ENCODE peak calls at places on chromosomes 4 and X, in six cellular contexts. B is HepG2, U is lung, Y is K562, G is tibial artery, Q is left lung. A is an unnamed sample. For H3K4me1, the result is how much of the 10 kb centered on the place peaks cover.

GRCh38 chrX:103640401-103641155 is 11.8 kb downstream of the TCEAL1 start:
- DNase-seq in B (no peak), U (no peak), Y (no peak), G (no peak), Q (no peak), A (no peak)

GRCh38 chrX:121975666-121976065 is 928.3 kb downstream of the GLUD2 start:
- DNase-seq in B (no peak), U (no peak), Y (no peak), G (no peak), Q (no peak), A (no peak)

GRCh38 chr4:55851885-55852284 is 1.6 kb upstream of the EXOC1 start:
- DNase-seq in B (peak), U (no peak), Y (no peak), G (no peak), Q (no peak), A (peak)

GRCh38 chr4:113476800-113477199 is 284.7 kb downstream of the CAMK2D start:
- DNase-seq in B (no peak), U (no peak), Y (no peak), G (no peak), Q (no peak), A (no peak)

GRCh38 chr4:151668687-151669402 is 92.0 kb downstream of the GATB start:
- DNase-seq in B (no peak), U (no peak), Y (no peak), G (no peak), Q (no peak), A (no peak)

GRCh38 chr4:147617173-147617840 is at the start of gene TMEM184C:
- DNase-seq in B (peak), U (peak), Y (peak), G (peak), Q (peak), A (peak)

GRCh38 chr4:15024386-15024785 is 22.1 kb downstream of the CPEB2 start:
- DNase-seq in B (no peak), U (no peak), Y (no peak), G (no peak), Q (no peak), A (no peak)

GRCh38 chr4:121764303-121764701 is 662 bp downstream of the SMIM43 start:
- DNase-seq in B (no peak), U (no peak), Y (no peak), G (no peak), Q (no peak), A (no peak)

GRCh38 chr4:121155893-121156292 is 8.2 kb downstream of the TNIP3 start:
- DNase-seq in B (no peak), U (no peak), Y (peak), G (no peak), Q (no peak), A (no peak)

DNA sequence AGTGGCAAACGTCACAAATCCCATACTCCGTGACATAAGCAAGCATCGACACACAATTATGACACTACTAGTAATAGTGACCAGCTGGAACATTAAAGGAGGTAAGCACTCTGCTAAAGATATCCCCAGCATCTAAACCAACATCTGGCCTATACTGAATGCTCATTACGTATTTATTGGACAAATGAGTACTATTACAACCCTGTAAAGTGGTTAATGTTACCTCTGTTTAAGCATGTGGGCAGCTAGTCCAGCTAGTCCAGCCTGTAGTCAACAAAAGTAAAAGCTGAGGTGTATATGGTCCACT is 419 bp upstream of the RPGR start:
- DNase-seq in B (no peak), U (no peak), Y (no peak), G (no peak), Q (no peak), A (no peak)
- TF ChIP-seq CTCF in B (no peak), U (no peak), Y (no peak), G (no peak), Q (peak), A (peak)

GRCh38 chrX:17829526-17829925 is 31.6 kb downstream of the RAI2 start:
- DNase-seq in B (no peak), U (no peak), Y (no peak), G (no peak), Q (no peak), A (no peak)
- H3K27ac ChIP-seq in B (no peak), U (no peak), Y (no peak), G (no peak), Q (peak), A (no peak)

GRCh38 chrX:15755091-15755490 is 17.0 kb downstream of the CA5B start:
- DNase-seq in B (no peak), U (no peak), Y (no peak), G (no peak), Q (no peak), A (no peak)

GRCh38 chrX:15749642-15750610 is 11.9 kb downstream of the CA5B start:
- DNase-seq in B (no peak), U (no peak), Y (no peak), G (peak), Q (no peak), A (peak)

GRCh38 chrX:15751160-15751819 is 13.2 kb downstream of the CA5B start:
- DNase-seq in B (no peak), U (no peak), Y (no peak), G (no peak), Q (no peak), A (no peak)

GRCh38 chrX:15747626-15748173 is 9.6 kb downstream of the CA5B start:
- DNase-seq in B (no peak), U (no peak), Y (peak), G (no peak), Q (no peak), A (no peak)

DNA sequence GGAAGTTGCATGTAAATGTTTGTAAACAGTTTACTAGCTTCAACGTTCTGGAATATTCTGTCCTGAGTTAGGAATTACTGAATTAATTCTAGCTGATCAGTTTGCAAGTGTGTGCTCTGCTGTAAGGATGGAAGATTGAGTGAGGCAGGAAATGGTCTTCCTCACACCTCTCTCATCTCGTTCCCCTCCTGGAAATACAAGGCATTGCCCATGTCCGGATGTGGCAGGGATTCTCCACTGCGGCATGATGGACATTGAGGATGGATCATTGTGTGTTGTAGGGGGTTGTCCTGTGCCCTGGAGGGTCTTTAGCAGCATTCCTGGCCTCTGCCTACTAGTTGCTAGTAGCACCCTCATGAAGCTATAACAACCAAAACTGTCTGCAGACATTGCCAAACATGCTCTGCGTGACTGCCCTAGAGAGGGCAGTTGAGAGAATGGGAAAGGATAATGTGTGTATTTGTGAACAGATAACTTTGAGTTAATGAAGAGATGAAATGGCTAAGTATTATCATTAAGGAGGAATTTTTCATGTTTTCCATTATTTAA is 12.6 kb downstream of the CA5B start:
- DNase-seq in B (no peak), U (no peak), Y (no peak), G (no peak), Q (no peak), A (no peak)
- H3K4me1 ChIP-seq in B (under half), U (under half), Y (under half), G (under half), Q (under half), A (half or more)

DNA sequence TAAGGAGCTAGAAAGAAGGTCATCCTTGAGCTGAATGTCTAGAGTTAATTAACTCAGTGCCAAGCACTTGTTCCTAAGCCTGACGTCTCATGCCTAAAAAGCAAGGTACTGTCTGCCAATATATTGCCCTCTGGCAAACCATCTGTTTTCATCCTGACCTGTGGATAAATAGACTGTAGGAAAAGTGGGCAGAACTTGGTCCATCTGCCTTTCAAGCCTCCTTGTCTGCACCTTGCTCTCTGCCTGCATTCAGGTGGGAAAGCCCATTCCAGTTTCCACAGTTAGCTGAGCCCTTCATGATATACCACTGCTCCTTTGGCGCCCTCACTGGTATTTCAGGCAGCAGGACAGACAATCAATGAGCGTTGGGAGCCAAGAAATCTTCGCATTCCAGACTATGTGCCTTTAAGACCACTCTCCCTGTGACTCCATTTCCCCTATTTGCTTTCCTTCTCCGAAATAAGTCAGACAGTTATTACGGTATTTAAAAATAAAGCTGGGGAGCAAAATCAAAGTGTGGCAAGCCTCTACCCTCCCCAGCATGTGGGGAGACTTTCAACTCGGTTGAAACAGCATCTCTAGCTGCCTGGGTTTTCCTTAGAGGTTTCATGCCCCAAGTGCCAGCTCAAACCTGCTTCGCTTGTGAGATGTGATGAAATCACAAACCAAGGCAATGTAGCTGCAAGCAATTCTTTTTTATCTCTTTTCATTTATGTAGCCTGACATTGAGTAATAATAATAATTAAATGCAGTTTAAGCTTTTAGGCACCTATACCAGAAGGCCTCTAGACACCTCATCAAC is 2.5 kb upstream of the CCDC149 start:
- DNase-seq in B (peak), U (no peak), Y (no peak), G (no peak), Q (no peak), A (no peak)
- TF ChIP-seq CTCF in B (no peak), U (no peak), Y (no peak), G (no peak), Q (no peak), A (no peak)

GRCh38 chrX:14964500-14964899 is 91.3 kb downstream of the MOSPD2 start:
- DNase-seq in B (no peak), U (no peak), Y (no peak), G (no peak), Q (no peak), A (no peak)
- H3K27ac ChIP-seq in B (no peak), U (no peak), Y (no peak), G (no peak), Q (no peak), A (no peak)

DNA sequence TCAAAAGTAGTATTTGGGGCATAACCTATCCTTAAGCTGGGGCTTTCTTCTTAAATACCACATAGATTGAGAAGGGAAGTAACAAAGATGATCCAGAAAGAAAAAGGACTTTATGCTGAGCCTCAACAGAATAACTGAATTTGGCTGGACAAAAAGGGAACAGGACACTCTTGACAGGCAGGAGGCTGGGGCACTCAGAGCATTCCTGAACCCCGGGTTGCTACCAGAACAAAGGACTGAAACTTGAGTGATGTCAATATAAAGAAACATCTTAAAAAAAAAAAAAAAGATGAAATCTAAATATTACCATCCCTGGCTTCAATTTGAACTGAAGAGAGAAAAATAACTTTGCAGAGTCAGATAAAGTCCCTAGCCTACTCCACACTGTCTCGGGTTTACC is 23.9 kb downstream of the RELL1 start:
- DNase-seq in B (no peak), U (no peak), Y (no peak), G (no peak), Q (no peak), A (no peak)
- H3K4me1 ChIP-seq in B (half or more), U (under half), Y (under half), G (under half), Q (under half), A (under half)

GRCh38 chrX:46837543-46838481 is 969 bp downstream of the RP2 start:
- DNase-seq in B (peak), U (no peak), Y (no peak), G (no peak), Q (no peak), A (no peak)

GRCh38 chrX:46840946-46841740 is 4.3 kb downstream of the RP2 start:
- DNase-seq in B (no peak), U (no peak), Y (no peak), G (no peak), Q (no peak), A (no peak)

GRCh38 chrX:46838482-46838857 is 1.6 kb downstream of the RP2 start:
- DNase-seq in B (no peak), U (no peak), Y (no peak), G (no peak), Q (no peak), A (no peak)

GRCh38 chrX:46838974-46839480 is 2.2 kb downstream of the RP2 start:
- DNase-seq in B (no peak), U (no peak), Y (no peak), G (no peak), Q (no peak), A (no peak)

DNA sequence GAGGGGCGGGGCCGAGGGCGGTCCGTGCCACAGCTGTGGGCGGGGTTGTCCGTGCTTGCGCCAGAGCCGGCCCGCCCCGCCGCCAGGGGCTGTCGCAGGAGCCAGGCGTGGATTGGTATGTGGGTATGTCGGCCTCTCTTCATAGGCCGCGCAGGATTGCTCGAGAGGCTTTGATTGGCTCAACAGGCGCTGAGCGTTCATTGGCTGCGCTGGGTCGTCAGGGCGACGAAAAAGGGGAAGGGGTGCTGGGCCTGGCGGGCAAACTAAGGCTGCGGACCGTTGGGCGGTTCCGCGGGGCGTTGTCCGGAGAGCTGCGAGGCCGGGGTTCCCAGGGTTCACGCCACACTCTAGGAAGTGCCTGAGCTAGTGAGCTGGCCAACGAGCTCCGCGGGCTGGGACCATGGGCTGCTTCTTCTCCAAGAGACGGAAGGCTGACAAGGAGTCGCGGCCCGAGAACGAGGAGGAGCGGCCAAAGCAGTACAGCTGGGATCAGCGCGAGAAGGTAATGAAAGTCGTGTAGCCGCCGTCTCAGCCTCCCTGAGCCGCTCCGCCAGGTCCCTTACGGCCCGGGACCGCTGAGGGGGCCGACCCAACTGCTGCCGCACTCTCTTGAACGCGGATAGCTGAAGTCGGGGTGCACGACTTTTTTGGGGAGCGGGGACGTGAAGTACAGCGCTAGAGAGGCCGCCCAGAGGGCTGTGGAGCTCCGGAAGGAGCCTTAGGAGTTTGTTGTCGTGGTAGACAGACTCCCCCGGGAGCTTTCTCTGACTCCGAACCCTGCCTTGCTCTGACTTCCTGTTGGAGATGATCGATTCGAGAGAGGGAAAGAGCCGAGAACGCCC is at the start of gene RP2:
- DNase-seq in B (peak), U (peak), Y (peak), G (peak), Q (peak), A (peak)
- TF ChIP-seq CTCF in B (peak), U (no peak), Y (no peak), G (peak), Q (peak), A (no peak)